ENCODE peak calls at places on chromosomes 3 and 15, in six cellular contexts. M, O, F, L, I and Q are unnamed samples.
A peak's percentile ranks its signal among the peaks of the same experiment; 100 is the strongest.

GRCh38 chr3:12629560-12629959 is 34.4 kb downstream of the RAF1 start:
- DNase-seq in M (no peak), I (peak; percentile 79), F (no peak), O (no peak), L (peak; percentile 43), Q (no peak)

GRCh38 chr3:28012830-28013229 is 228.6 kb upstream of the CMC1 start:
- DNase-seq in O (no peak), M (no peak), F (no peak), I (no peak), L (no peak), Q (no peak)

GRCh38 chr3:103712320-103713008 is 1277.6 kb downstream of the ZPLD1 start:
- DNase-seq in F (no peak), M (no peak), I (no peak), O (no peak), L (no peak), Q (no peak)

GRCh38 chr3:39146083-39146501 is 7.3 kb downstream of the CSRNP1 start:
- DNase-seq in I (peak; percentile 64), O (no peak), F (no peak), L (peak; percentile 83), M (no peak), Q (no peak)

GRCh38 chr15:57500256-57500655 is 91.4 kb upstream of the MYZAP start:
- DNase-seq in O (no peak), M (no peak), I (no peak), L (no peak), F (no peak), Q (no peak)

GRCh38 chr3:52782412-52783210 is 5.2 kb downstream of the ITIH1 start:
- DNase-seq in I (peak; percentile 8), O (no peak), L (no peak), F (no peak), M (no peak), Q (no peak)

GRCh38 chr3:180063783-180064182 is 27.0 kb upstream of the PEX5L start:
- DNase-seq in L (no peak), O (no peak), F (no peak), M (no peak), I (no peak), Q (no peak)

GRCh38 chr3:135237371-135237770 is 442.3 kb downstream of the EPHB1 start:
- DNase-seq in I (no peak), M (peak; percentile 26), F (no peak), L (no peak), O (peak; percentile 5), Q (no peak)

GRCh38 chr3:170802164-170803151 is 67.5 kb downstream of the RPL22L1 start:
- DNase-seq in L (no peak), I (no peak), M (no peak), F (no peak), O (peak; percentile 43), Q (no peak)

GRCh38 chr3:72359743-72360142 is 488.5 kb downstream of the SHQ1 start:
- DNase-seq in F (no peak), I (no peak), O (no peak), L (no peak), M (no peak), Q (no peak)

GRCh38 chr3:68256635-68257034 is 602.2 kb upstream of the SUCLG2 start:
- DNase-seq in F (no peak), O (no peak), I (no peak), L (peak; percentile 38), M (peak; percentile 6), Q (no peak)

GRCh38 chr3:13598926-13599886 is 50.3 kb downstream of the FBLN2 start:
- DNase-seq in I (peak; percentile 18), M (no peak), F (no peak), O (no peak), L (no peak), Q (no peak)

GRCh38 chr3:128903501-128903900 is 24.1 kb downstream of the ACAD9 start:
- DNase-seq in F (no peak), I (no peak), M (no peak), L (no peak), O (no peak), Q (no peak)

GRCh38 chr15:91555307-91555706 is 298.2 kb upstream of the SLCO3A1 start:
- DNase-seq in L (no peak), M (no peak), O (no peak), F (no peak), I (no peak), Q (no peak)

GRCh38 chr15:63469984-63470383 is 34.4 kb upstream of the USP3 start:
- DNase-seq in O (no peak), L (no peak), M (no peak), I (no peak), F (no peak), Q (no peak)

GRCh38 chr3:120879401-120879800 is 28.6 kb upstream of the STXBP5L start:
- DNase-seq in O (no peak), I (no peak), M (no peak), F (no peak), L (no peak), Q (no peak)

GRCh38 chr3:192092388-192093005 is 631.5 kb downstream of the PYDC2 start:
- DNase-seq in M (peak; percentile 3), O (no peak), I (no peak), L (no peak), F (no peak), Q (no peak)

GRCh38 chr15:85858586-85859375 is 64.1 kb upstream of the KLHL25 start:
- DNase-seq in L (peak; percentile 76), F (peak; percentile 93), I (peak; percentile 60), O (peak; percentile 71), M (peak; percentile 77), Q (no peak)

GRCh38 chr15:61575597-61575996 is 346.5 kb upstream of the RORA start:
- DNase-seq in L (no peak), I (no peak), M (no peak), F (no peak), O (no peak), Q (no peak)

DNA sequence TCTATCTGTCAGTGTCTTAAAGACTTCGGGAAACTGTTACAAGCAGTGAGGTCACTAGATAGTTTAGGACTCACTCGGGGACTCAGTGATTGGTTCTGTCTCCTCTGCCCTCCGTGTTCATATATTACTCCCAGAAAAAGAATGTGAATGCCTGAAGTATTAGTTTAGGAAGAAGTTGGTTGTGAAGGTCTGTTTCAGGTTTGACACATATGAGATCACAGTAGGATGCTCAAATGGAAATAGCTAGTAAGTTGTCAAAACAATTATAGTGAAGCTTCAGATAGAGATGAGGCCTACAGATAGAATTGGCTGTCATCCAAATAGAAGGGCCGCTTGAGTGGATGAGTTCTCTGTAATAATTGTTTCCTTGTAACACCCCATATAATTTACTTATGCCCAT is 172.6 kb downstream of the PLCL2 start:
- DNase-seq in I (no peak), F (no peak), O (no peak), L (no peak), M (no peak), Q (no peak)
- TF ChIP-seq POLR2A in I (no peak), F (no peak), O (no peak), L (no peak), M (no peak), Q (no peak)

DNA sequence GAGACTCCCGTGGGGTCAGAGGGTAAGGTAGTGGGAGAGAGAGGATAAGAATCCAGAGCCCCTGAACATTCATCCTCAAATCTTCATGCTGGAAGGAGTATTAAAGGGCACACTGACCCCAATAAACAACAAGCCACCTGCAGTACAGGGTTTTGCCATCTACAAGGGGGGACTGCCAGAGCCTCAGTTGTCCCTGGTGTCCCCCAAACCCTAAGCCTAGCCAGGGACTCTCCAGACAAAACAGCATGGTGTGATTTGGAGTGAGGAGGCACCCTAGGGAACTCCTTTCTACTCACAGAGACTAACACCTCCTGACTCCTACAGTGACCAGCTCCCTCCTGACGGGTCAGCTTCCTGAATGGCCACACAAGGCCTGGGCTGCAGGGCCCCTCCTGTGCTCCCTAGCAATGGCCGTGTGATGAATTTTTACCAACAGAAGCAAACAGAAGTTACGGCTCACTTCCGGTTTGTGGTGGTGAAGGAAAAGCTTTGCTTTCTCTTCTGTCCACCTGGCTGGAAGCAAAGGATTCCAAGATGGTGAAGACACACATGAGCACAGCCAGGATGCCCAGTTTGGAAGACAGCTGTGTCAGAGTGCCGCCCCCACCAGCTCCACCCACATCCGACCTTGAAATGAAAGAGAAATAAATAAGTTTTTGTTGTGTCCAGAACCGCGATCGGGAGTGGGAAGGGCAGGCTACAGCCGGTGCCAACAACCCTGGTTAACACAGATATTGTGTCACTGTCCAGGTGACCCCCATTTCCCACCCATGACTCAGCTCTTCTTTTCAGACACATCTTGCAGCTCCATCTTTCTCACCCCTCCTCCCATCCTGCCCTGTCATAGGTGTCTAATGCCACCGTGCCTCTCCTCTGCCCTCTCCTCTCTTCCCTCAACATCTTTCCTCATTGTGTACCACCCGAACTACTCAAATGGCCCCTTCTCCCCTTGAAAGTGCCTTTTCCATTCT is 69.6 kb upstream of the ATP13A3 start:
- DNase-seq in I (no peak), F (no peak), L (peak; percentile 56), M (no peak), O (peak; percentile 65), Q (no peak)
- TF ChIP-seq POLR2A in I (no peak), F (no peak), L (no peak), M (no peak), O (no peak), Q (no peak)

GRCh38 chr15:45185069-45185779 is 2.5 kb downstream of the SHF start:
- DNase-seq in F (no peak), L (no peak), I (no peak), O (no peak), M (no peak), Q (no peak)

GRCh38 chr15:45187578-45187893 is 230 bp downstream of the SHF start:
- DNase-seq in O (no peak), L (no peak), I (no peak), F (no peak), M (no peak), Q (no peak)

GRCh38 chr15:45186771-45187577 is 792 bp downstream of the SHF start:
- DNase-seq in F (no peak), M (no peak), O (no peak), I (no peak), L (no peak), Q (no peak)

GRCh38 chr15:45185903-45186770 is 1.6 kb downstream of the SHF start:
- DNase-seq in L (no peak), I (no peak), F (no peak), O (no peak), M (no peak), Q (no peak)

DNA sequence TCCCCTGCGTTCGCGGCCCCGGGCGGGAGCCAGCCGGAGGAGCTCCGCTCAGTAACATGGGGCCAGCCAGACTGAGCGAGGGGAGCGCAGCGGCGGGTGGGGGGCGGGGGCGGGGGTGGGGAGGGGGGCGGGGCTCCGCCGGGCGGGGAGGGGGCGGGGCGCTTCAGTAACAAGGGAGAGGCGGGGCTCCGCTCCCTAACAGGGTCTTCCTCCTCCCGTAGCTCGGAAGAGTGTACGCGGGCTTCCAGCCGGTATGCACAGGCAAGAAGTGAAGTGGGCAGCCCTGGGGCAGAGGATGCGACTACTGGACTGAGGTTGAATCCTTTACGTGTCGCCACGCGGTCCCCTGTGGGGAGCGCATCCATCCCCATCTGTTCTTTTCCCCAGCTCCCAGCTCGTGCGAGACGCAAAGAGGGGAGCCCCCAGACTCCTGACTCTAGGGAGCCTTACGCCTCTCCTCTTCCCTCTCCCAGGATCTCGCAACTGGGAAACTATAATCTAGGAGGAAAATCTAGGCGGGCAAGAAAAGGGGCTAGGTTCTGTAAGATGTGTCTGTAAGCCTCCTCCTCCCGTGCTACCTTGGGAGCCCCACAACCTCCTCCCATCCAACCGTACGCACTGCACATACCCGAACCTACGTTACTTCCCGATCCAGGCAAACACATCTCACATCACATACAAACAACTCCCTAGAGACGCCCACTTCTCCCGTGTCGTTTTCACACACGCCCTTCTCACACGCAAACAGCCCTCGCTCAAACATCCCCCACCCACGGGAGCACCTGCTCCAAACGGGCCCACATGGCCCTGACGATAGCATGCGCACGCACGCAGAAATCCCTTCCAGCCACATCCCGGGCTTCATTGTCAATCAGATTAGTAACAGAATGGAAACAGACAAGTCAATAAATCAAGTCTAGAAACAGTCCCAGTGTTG is at the start of gene SHF:
- DNase-seq in M (peak; percentile 49), L (peak; percentile 54), I (peak; percentile 71), F (peak; percentile 20), O (peak; percentile 50), Q (peak; percentile 40)
- TF ChIP-seq POLR2A in M (no peak), L (no peak), I (peak; percentile 23), F (no peak), O (no peak), Q (peak; percentile 41)

GRCh38 chr3:33372218-33373081 is 67.8 kb downstream of the UBP1 start:
- DNase-seq in L (peak; percentile 52), F (peak; percentile 29), O (peak; percentile 70), I (no peak), M (peak; percentile 61), Q (peak; percentile 56)
- TF ChIP-seq POLR2A in L (no peak), F (no peak), O (no peak), I (no peak), M (no peak), Q (no peak)